ENCODE peak calls at places on chromosomes 5 and 9, in eight cellular contexts. One of them, this sample, is unnamed.

GRCh38 chr5:96087939-96088338 is 126.3 kb upstream of the ELL2 start:
- DNase-seq in type B pancreatic cell: no peak
- DNase-seq in stimulated activated naive B cell treated with anti-CD40 and anti-IgM and Interleukin-4, amounts not matched to agents 10 μg/mL and 1 μg/mL and 100 μg/mL, for 72 hours: no peak
- DNase-seq in esophagus muscularis mucosa: no peak
- DNase-seq in NCI-H69: peak; percentile 92
- DNase-seq in stimulated activated CD4-positive, alpha-beta T cell treated with anti-CD3 and anti-CD28 coated beads, Interleukin-2, amount 100 ng/mL, for 24 hours: no peak
- DNase-seq in iris pigment epithelial cell: no peak
- DNase-seq in midbrain: no peak
- DNase-seq in this sample: no peak

GRCh38 chr9:127049044-127049443 is 73.4 kb downstream of the ANGPTL2 start:
- DNase-seq in type B pancreatic cell: peak; percentile 27
- DNase-seq in stimulated activated naive B cell treated with anti-CD40 and anti-IgM and Interleukin-4, amounts not matched to agents 10 μg/mL and 1 μg/mL and 100 μg/mL, for 72 hours: peak; percentile 4
- DNase-seq in esophagus muscularis mucosa: no peak
- DNase-seq in NCI-H69: no peak
- DNase-seq in stimulated activated CD4-positive, alpha-beta T cell treated with anti-CD3 and anti-CD28 coated beads, Interleukin-2, amount 100 ng/mL, for 24 hours: no peak
- DNase-seq in iris pigment epithelial cell: peak; percentile 95
- DNase-seq in midbrain: peak; percentile 33
- DNase-seq in this sample: peak; percentile 21

GRCh38 chr5:6943197-6943596 is 230.0 kb downstream of the TENT4A start:
- DNase-seq in type B pancreatic cell: no peak
- DNase-seq in stimulated activated naive B cell treated with anti-CD40 and anti-IgM and Interleukin-4, amounts not matched to agents 10 μg/mL and 1 μg/mL and 100 μg/mL, for 72 hours: no peak
- DNase-seq in esophagus muscularis mucosa: no peak
- DNase-seq in NCI-H69: peak; percentile 9
- DNase-seq in stimulated activated CD4-positive, alpha-beta T cell treated with anti-CD3 and anti-CD28 coated beads, Interleukin-2, amount 100 ng/mL, for 24 hours: no peak
- DNase-seq in iris pigment epithelial cell: no peak
- DNase-seq in midbrain: no peak
- DNase-seq in this sample: peak; percentile 22

GRCh38 chr5:115531787-115532367 is 12.7 kb downstream of the FEM1C start:
- DNase-seq in type B pancreatic cell: no peak
- DNase-seq in stimulated activated naive B cell treated with anti-CD40 and anti-IgM and Interleukin-4, amounts not matched to agents 10 μg/mL and 1 μg/mL and 100 μg/mL, for 72 hours: no peak
- DNase-seq in esophagus muscularis mucosa: no peak
- DNase-seq in NCI-H69: peak; percentile 25
- DNase-seq in stimulated activated CD4-positive, alpha-beta T cell treated with anti-CD3 and anti-CD28 coated beads, Interleukin-2, amount 100 ng/mL, for 24 hours: no peak
- DNase-seq in iris pigment epithelial cell: no peak
- DNase-seq in midbrain: no peak
- DNase-seq in this sample: no peak

GRCh38 chr5:141618030-141618803 is 583 bp downstream of the DIAPH1 start:
- DNase-seq in type B pancreatic cell: no peak
- DNase-seq in stimulated activated naive B cell treated with anti-CD40 and anti-IgM and Interleukin-4, amounts not matched to agents 10 μg/mL and 1 μg/mL and 100 μg/mL, for 72 hours: peak; percentile 51
- DNase-seq in esophagus muscularis mucosa: no peak
- DNase-seq in NCI-H69: peak; percentile 84
- DNase-seq in stimulated activated CD4-positive, alpha-beta T cell treated with anti-CD3 and anti-CD28 coated beads, Interleukin-2, amount 100 ng/mL, for 24 hours: peak; percentile 71
- DNase-seq in iris pigment epithelial cell: no peak
- DNase-seq in midbrain: no peak
- DNase-seq in this sample: peak; percentile 85

GRCh38 chr9:107044872-107045271 is 181.9 kb downstream of the ZNF462 start:
- DNase-seq in type B pancreatic cell: no peak
- DNase-seq in stimulated activated naive B cell treated with anti-CD40 and anti-IgM and Interleukin-4, amounts not matched to agents 10 μg/mL and 1 μg/mL and 100 μg/mL, for 72 hours: no peak
- DNase-seq in esophagus muscularis mucosa: no peak
- DNase-seq in NCI-H69: peak; percentile 69
- DNase-seq in stimulated activated CD4-positive, alpha-beta T cell treated with anti-CD3 and anti-CD28 coated beads, Interleukin-2, amount 100 ng/mL, for 24 hours: peak; percentile 10
- DNase-seq in iris pigment epithelial cell: no peak
- DNase-seq in midbrain: no peak
- DNase-seq in this sample: no peak

GRCh38 chr9:125472926-125473701 is 211.5 kb downstream of the GAPVD1 start:
- DNase-seq in type B pancreatic cell: no peak
- DNase-seq in stimulated activated naive B cell treated with anti-CD40 and anti-IgM and Interleukin-4, amounts not matched to agents 10 μg/mL and 1 μg/mL and 100 μg/mL, for 72 hours: no peak
- DNase-seq in esophagus muscularis mucosa: no peak
- DNase-seq in NCI-H69: peak; percentile 45
- DNase-seq in stimulated activated CD4-positive, alpha-beta T cell treated with anti-CD3 and anti-CD28 coated beads, Interleukin-2, amount 100 ng/mL, for 24 hours: no peak
- DNase-seq in iris pigment epithelial cell: peak; percentile 88
- DNase-seq in midbrain: no peak
- DNase-seq in this sample: peak; percentile 74

GRCh38 chr9:113488490-113488889 is 25.0 kb downstream of the RGS3 start:
- DNase-seq in type B pancreatic cell: no peak
- DNase-seq in stimulated activated naive B cell treated with anti-CD40 and anti-IgM and Interleukin-4, amounts not matched to agents 10 μg/mL and 1 μg/mL and 100 μg/mL, for 72 hours: no peak
- DNase-seq in esophagus muscularis mucosa: no peak
- DNase-seq in NCI-H69: no peak
- DNase-seq in stimulated activated CD4-positive, alpha-beta T cell treated with anti-CD3 and anti-CD28 coated beads, Interleukin-2, amount 100 ng/mL, for 24 hours: no peak
- DNase-seq in iris pigment epithelial cell: no peak
- DNase-seq in midbrain: no peak
- DNase-seq in this sample: no peak

GRCh38 chr5:41874512-41875060 is 4.4 kb upstream of the OXCT1 start:
- DNase-seq in type B pancreatic cell: no peak
- DNase-seq in stimulated activated naive B cell treated with anti-CD40 and anti-IgM and Interleukin-4, amounts not matched to agents 10 μg/mL and 1 μg/mL and 100 μg/mL, for 72 hours: no peak
- DNase-seq in esophagus muscularis mucosa: no peak
- DNase-seq in NCI-H69: no peak
- DNase-seq in stimulated activated CD4-positive, alpha-beta T cell treated with anti-CD3 and anti-CD28 coated beads, Interleukin-2, amount 100 ng/mL, for 24 hours: no peak
- DNase-seq in iris pigment epithelial cell: no peak
- DNase-seq in midbrain: no peak
- DNase-seq in this sample: no peak

GRCh38 chr5:116371935-116372334 is 202.7 kb downstream of the SEMA6A start:
- DNase-seq in type B pancreatic cell: no peak
- DNase-seq in stimulated activated naive B cell treated with anti-CD40 and anti-IgM and Interleukin-4, amounts not matched to agents 10 μg/mL and 1 μg/mL and 100 μg/mL, for 72 hours: no peak
- DNase-seq in esophagus muscularis mucosa: peak; percentile 68
- DNase-seq in NCI-H69: peak; percentile 93
- DNase-seq in stimulated activated CD4-positive, alpha-beta T cell treated with anti-CD3 and anti-CD28 coated beads, Interleukin-2, amount 100 ng/mL, for 24 hours: no peak
- DNase-seq in iris pigment epithelial cell: no peak
- DNase-seq in midbrain: no peak
- DNase-seq in this sample: peak; percentile 45

GRCh38 chr5:132822650-132823480 is 7.6 kb downstream of the SHROOM1 start:
- DNase-seq in type B pancreatic cell: no peak
- DNase-seq in stimulated activated naive B cell treated with anti-CD40 and anti-IgM and Interleukin-4, amounts not matched to agents 10 μg/mL and 1 μg/mL and 100 μg/mL, for 72 hours: no peak
- DNase-seq in esophagus muscularis mucosa: no peak
- DNase-seq in NCI-H69: peak; percentile 73
- DNase-seq in stimulated activated CD4-positive, alpha-beta T cell treated with anti-CD3 and anti-CD28 coated beads, Interleukin-2, amount 100 ng/mL, for 24 hours: peak; percentile 45
- DNase-seq in iris pigment epithelial cell: no peak
- DNase-seq in midbrain: no peak
- DNase-seq in this sample: peak; percentile 90

GRCh38 chr5:13814293-13814692 is 130.2 kb downstream of the DNAH5 start:
- DNase-seq in type B pancreatic cell: no peak
- DNase-seq in stimulated activated naive B cell treated with anti-CD40 and anti-IgM and Interleukin-4, amounts not matched to agents 10 μg/mL and 1 μg/mL and 100 μg/mL, for 72 hours: no peak
- DNase-seq in esophagus muscularis mucosa: no peak
- DNase-seq in NCI-H69: no peak
- DNase-seq in stimulated activated CD4-positive, alpha-beta T cell treated with anti-CD3 and anti-CD28 coated beads, Interleukin-2, amount 100 ng/mL, for 24 hours: no peak
- DNase-seq in iris pigment epithelial cell: no peak
- DNase-seq in midbrain: no peak
- DNase-seq in this sample: no peak

GRCh38 chr5:145887217-145887616 is 14.4 kb upstream of the GRXCR2 start:
- DNase-seq in type B pancreatic cell: no peak
- DNase-seq in stimulated activated naive B cell treated with anti-CD40 and anti-IgM and Interleukin-4, amounts not matched to agents 10 μg/mL and 1 μg/mL and 100 μg/mL, for 72 hours: no peak
- DNase-seq in esophagus muscularis mucosa: no peak
- DNase-seq in NCI-H69: peak; percentile 41
- DNase-seq in stimulated activated CD4-positive, alpha-beta T cell treated with anti-CD3 and anti-CD28 coated beads, Interleukin-2, amount 100 ng/mL, for 24 hours: no peak
- DNase-seq in iris pigment epithelial cell: no peak
- DNase-seq in midbrain: no peak
- DNase-seq in this sample: peak; percentile 8

GRCh38 chr5:54895816-54896341 is 89.5 kb downstream of the ESM1 start:
- DNase-seq in type B pancreatic cell: no peak
- DNase-seq in stimulated activated naive B cell treated with anti-CD40 and anti-IgM and Interleukin-4, amounts not matched to agents 10 μg/mL and 1 μg/mL and 100 μg/mL, for 72 hours: no peak
- DNase-seq in esophagus muscularis mucosa: peak; percentile 89
- DNase-seq in NCI-H69: peak; percentile 54
- DNase-seq in stimulated activated CD4-positive, alpha-beta T cell treated with anti-CD3 and anti-CD28 coated beads, Interleukin-2, amount 100 ng/mL, for 24 hours: no peak
- DNase-seq in iris pigment epithelial cell: peak; percentile 71
- DNase-seq in midbrain: peak; percentile 59
- DNase-seq in this sample: peak; percentile 78

GRCh38 chr5:149224282-149224681 is 47.4 kb upstream of the AFAP1L1 start:
- DNase-seq in type B pancreatic cell: no peak
- DNase-seq in stimulated activated naive B cell treated with anti-CD40 and anti-IgM and Interleukin-4, amounts not matched to agents 10 μg/mL and 1 μg/mL and 100 μg/mL, for 72 hours: no peak
- DNase-seq in esophagus muscularis mucosa: no peak
- DNase-seq in NCI-H69: peak; percentile 18
- DNase-seq in stimulated activated CD4-positive, alpha-beta T cell treated with anti-CD3 and anti-CD28 coated beads, Interleukin-2, amount 100 ng/mL, for 24 hours: no peak
- DNase-seq in iris pigment epithelial cell: no peak
- DNase-seq in midbrain: no peak
- DNase-seq in this sample: no peak

GRCh38 chr5:107217721-107218130 is 453.0 kb downstream of the EFNA5 start:
- DNase-seq in type B pancreatic cell: no peak
- DNase-seq in stimulated activated naive B cell treated with anti-CD40 and anti-IgM and Interleukin-4, amounts not matched to agents 10 μg/mL and 1 μg/mL and 100 μg/mL, for 72 hours: no peak
- DNase-seq in esophagus muscularis mucosa: no peak
- DNase-seq in NCI-H69: peak; percentile 31
- DNase-seq in stimulated activated CD4-positive, alpha-beta T cell treated with anti-CD3 and anti-CD28 coated beads, Interleukin-2, amount 100 ng/mL, for 24 hours: no peak
- DNase-seq in iris pigment epithelial cell: no peak
- DNase-seq in midbrain: peak; percentile 19
- DNase-seq in this sample: no peak

GRCh38 chr9:124010665-124011321 is 775 bp upstream of the LHX2 start:
- DNase-seq in type B pancreatic cell: no peak
- DNase-seq in stimulated activated naive B cell treated with anti-CD40 and anti-IgM and Interleukin-4, amounts not matched to agents 10 μg/mL and 1 μg/mL and 100 μg/mL, for 72 hours: no peak
- DNase-seq in esophagus muscularis mucosa: no peak
- DNase-seq in NCI-H69: peak; percentile 46
- DNase-seq in stimulated activated CD4-positive, alpha-beta T cell treated with anti-CD3 and anti-CD28 coated beads, Interleukin-2, amount 100 ng/mL, for 24 hours: no peak
- DNase-seq in iris pigment epithelial cell: no peak
- DNase-seq in midbrain: no peak
- DNase-seq in this sample: peak; percentile 67

GRCh38 chr9:124839612-124840299 is 13.5 kb upstream of the WDR38 start:
- DNase-seq in type B pancreatic cell: no peak
- DNase-seq in stimulated activated naive B cell treated with anti-CD40 and anti-IgM and Interleukin-4, amounts not matched to agents 10 μg/mL and 1 μg/mL and 100 μg/mL, for 72 hours: no peak
- DNase-seq in esophagus muscularis mucosa: no peak
- DNase-seq in NCI-H69: peak; percentile 89
- DNase-seq in stimulated activated CD4-positive, alpha-beta T cell treated with anti-CD3 and anti-CD28 coated beads, Interleukin-2, amount 100 ng/mL, for 24 hours: no peak
- DNase-seq in iris pigment epithelial cell: peak; percentile 28
- DNase-seq in midbrain: no peak
- DNase-seq in this sample: peak; percentile 66

GRCh38 chr9:113598451-113598850 is 134.9 kb downstream of the RGS3 start:
- DNase-seq in type B pancreatic cell: no peak
- DNase-seq in stimulated activated naive B cell treated with anti-CD40 and anti-IgM and Interleukin-4, amounts not matched to agents 10 μg/mL and 1 μg/mL and 100 μg/mL, for 72 hours: no peak
- DNase-seq in esophagus muscularis mucosa: no peak
- DNase-seq in NCI-H69: no peak
- DNase-seq in stimulated activated CD4-positive, alpha-beta T cell treated with anti-CD3 and anti-CD28 coated beads, Interleukin-2, amount 100 ng/mL, for 24 hours: no peak
- DNase-seq in iris pigment epithelial cell: no peak
- DNase-seq in midbrain: no peak
- DNase-seq in this sample: no peak

GRCh38 chr5:72465601-72466563 is 41.3 kb downstream of the ZNF366 start:
- DNase-seq in type B pancreatic cell: no peak
- DNase-seq in stimulated activated naive B cell treated with anti-CD40 and anti-IgM and Interleukin-4, amounts not matched to agents 10 μg/mL and 1 μg/mL and 100 μg/mL, for 72 hours: peak; percentile 49
- DNase-seq in esophagus muscularis mucosa: no peak
- DNase-seq in NCI-H69: no peak
- DNase-seq in stimulated activated CD4-positive, alpha-beta T cell treated with anti-CD3 and anti-CD28 coated beads, Interleukin-2, amount 100 ng/mL, for 24 hours: no peak
- DNase-seq in iris pigment epithelial cell: peak; percentile 84
- DNase-seq in midbrain: no peak
- DNase-seq in this sample: no peak

GRCh38 chr5:158845941-158846340 is 253.8 kb downstream of the EBF1 start:
- DNase-seq in type B pancreatic cell: no peak
- DNase-seq in stimulated activated naive B cell treated with anti-CD40 and anti-IgM and Interleukin-4, amounts not matched to agents 10 μg/mL and 1 μg/mL and 100 μg/mL, for 72 hours: no peak
- DNase-seq in esophagus muscularis mucosa: peak; percentile 31
- DNase-seq in NCI-H69: no peak
- DNase-seq in stimulated activated CD4-positive, alpha-beta T cell treated with anti-CD3 and anti-CD28 coated beads, Interleukin-2, amount 100 ng/mL, for 24 hours: no peak
- DNase-seq in iris pigment epithelial cell: no peak
- DNase-seq in midbrain: no peak
- DNase-seq in this sample: no peak

GRCh38 chr5:74233571-74233970 is 407.0 kb downstream of the ENC1 start:
- DNase-seq in type B pancreatic cell: no peak
- DNase-seq in stimulated activated naive B cell treated with anti-CD40 and anti-IgM and Interleukin-4, amounts not matched to agents 10 μg/mL and 1 μg/mL and 100 μg/mL, for 72 hours: no peak
- DNase-seq in esophagus muscularis mucosa: no peak
- DNase-seq in NCI-H69: no peak
- DNase-seq in stimulated activated CD4-positive, alpha-beta T cell treated with anti-CD3 and anti-CD28 coated beads, Interleukin-2, amount 100 ng/mL, for 24 hours: no peak
- DNase-seq in iris pigment epithelial cell: peak; percentile 60
- DNase-seq in midbrain: no peak
- DNase-seq in this sample: no peak

GRCh38 chr5:79122963-79123362 is 11.4 kb downstream of the BHMT start:
- DNase-seq in type B pancreatic cell: no peak
- DNase-seq in stimulated activated naive B cell treated with anti-CD40 and anti-IgM and Interleukin-4, amounts not matched to agents 10 μg/mL and 1 μg/mL and 100 μg/mL, for 72 hours: no peak
- DNase-seq in esophagus muscularis mucosa: no peak
- DNase-seq in NCI-H69: no peak
- DNase-seq in stimulated activated CD4-positive, alpha-beta T cell treated with anti-CD3 and anti-CD28 coated beads, Interleukin-2, amount 100 ng/mL, for 24 hours: no peak
- DNase-seq in iris pigment epithelial cell: no peak
- DNase-seq in midbrain: no peak
- DNase-seq in this sample: no peak

GRCh38 chr9:15221746-15222145 is 85.3 kb downstream of the TTC39B start:
- DNase-seq in type B pancreatic cell: no peak
- DNase-seq in stimulated activated naive B cell treated with anti-CD40 and anti-IgM and Interleukin-4, amounts not matched to agents 10 μg/mL and 1 μg/mL and 100 μg/mL, for 72 hours: no peak
- DNase-seq in esophagus muscularis mucosa: no peak
- DNase-seq in NCI-H69: no peak
- DNase-seq in stimulated activated CD4-positive, alpha-beta T cell treated with anti-CD3 and anti-CD28 coated beads, Interleukin-2, amount 100 ng/mL, for 24 hours: no peak
- DNase-seq in iris pigment epithelial cell: no peak
- DNase-seq in midbrain: no peak
- DNase-seq in this sample: no peak

GRCh38 chr9:126439402-126439765 is 112.8 kb downstream of the MVB12B start:
- DNase-seq in type B pancreatic cell: no peak
- DNase-seq in stimulated activated naive B cell treated with anti-CD40 and anti-IgM and Interleukin-4, amounts not matched to agents 10 μg/mL and 1 μg/mL and 100 μg/mL, for 72 hours: no peak
- DNase-seq in esophagus muscularis mucosa: no peak
- DNase-seq in NCI-H69: no peak
- DNase-seq in stimulated activated CD4-positive, alpha-beta T cell treated with anti-CD3 and anti-CD28 coated beads, Interleukin-2, amount 100 ng/mL, for 24 hours: no peak
- DNase-seq in iris pigment epithelial cell: peak; percentile 83
- DNase-seq in midbrain: no peak
- DNase-seq in this sample: no peak

GRCh38 chr9:93064392-93065124 is 6.1 kb downstream of the SUSD3 start:
- DNase-seq in type B pancreatic cell: no peak
- DNase-seq in stimulated activated naive B cell treated with anti-CD40 and anti-IgM and Interleukin-4, amounts not matched to agents 10 μg/mL and 1 μg/mL and 100 μg/mL, for 72 hours: peak; percentile 79
- DNase-seq in esophagus muscularis mucosa: no peak
- DNase-seq in NCI-H69: no peak
- DNase-seq in stimulated activated CD4-positive, alpha-beta T cell treated with anti-CD3 and anti-CD28 coated beads, Interleukin-2, amount 100 ng/mL, for 24 hours: peak; percentile 83
- DNase-seq in iris pigment epithelial cell: peak; percentile 18
- DNase-seq in midbrain: no peak
- DNase-seq in this sample: peak; percentile 55

GRCh38 chr5:136020383-136021015 is 8.3 kb upstream of the TGFBI start:
- DNase-seq in type B pancreatic cell: no peak
- DNase-seq in stimulated activated naive B cell treated with anti-CD40 and anti-IgM and Interleukin-4, amounts not matched to agents 10 μg/mL and 1 μg/mL and 100 μg/mL, for 72 hours: no peak
- DNase-seq in esophagus muscularis mucosa: no peak
- DNase-seq in NCI-H69: no peak
- DNase-seq in stimulated activated CD4-positive, alpha-beta T cell treated with anti-CD3 and anti-CD28 coated beads, Interleukin-2, amount 100 ng/mL, for 24 hours: no peak
- DNase-seq in iris pigment epithelial cell: peak; percentile 98
- DNase-seq in midbrain: no peak
- DNase-seq in this sample: peak; percentile 38

GRCh38 chr9:116541402-116541801 is 145.7 kb upstream of the TRIM32 start:
- DNase-seq in type B pancreatic cell: no peak
- DNase-seq in stimulated activated naive B cell treated with anti-CD40 and anti-IgM and Interleukin-4, amounts not matched to agents 10 μg/mL and 1 μg/mL and 100 μg/mL, for 72 hours: no peak
- DNase-seq in esophagus muscularis mucosa: peak; percentile 39
- DNase-seq in NCI-H69: peak; percentile 26
- DNase-seq in stimulated activated CD4-positive, alpha-beta T cell treated with anti-CD3 and anti-CD28 coated beads, Interleukin-2, amount 100 ng/mL, for 24 hours: no peak
- DNase-seq in iris pigment epithelial cell: no peak
- DNase-seq in midbrain: no peak
- DNase-seq in this sample: no peak

GRCh38 chr5:90746119-90746518 is 187.5 kb downstream of the ADGRV1 start:
- DNase-seq in type B pancreatic cell: no peak
- DNase-seq in stimulated activated naive B cell treated with anti-CD40 and anti-IgM and Interleukin-4, amounts not matched to agents 10 μg/mL and 1 μg/mL and 100 μg/mL, for 72 hours: no peak
- DNase-seq in esophagus muscularis mucosa: no peak
- DNase-seq in NCI-H69: no peak
- DNase-seq in stimulated activated CD4-positive, alpha-beta T cell treated with anti-CD3 and anti-CD28 coated beads, Interleukin-2, amount 100 ng/mL, for 24 hours: no peak
- DNase-seq in iris pigment epithelial cell: no peak
- DNase-seq in midbrain: no peak
- DNase-seq in this sample: no peak

GRCh38 chr9:128208943-128209695 is 5.9 kb downstream of the DNM1 start:
- DNase-seq in type B pancreatic cell: no peak
- DNase-seq in stimulated activated naive B cell treated with anti-CD40 and anti-IgM and Interleukin-4, amounts not matched to agents 10 μg/mL and 1 μg/mL and 100 μg/mL, for 72 hours: no peak
- DNase-seq in esophagus muscularis mucosa: no peak
- DNase-seq in NCI-H69: peak; percentile 72
- DNase-seq in stimulated activated CD4-positive, alpha-beta T cell treated with anti-CD3 and anti-CD28 coated beads, Interleukin-2, amount 100 ng/mL, for 24 hours: no peak
- DNase-seq in iris pigment epithelial cell: no peak
- DNase-seq in midbrain: no peak
- DNase-seq in this sample: peak; percentile 80

GRCh38 chr5:150377964-150378694 is 20.6 kb downstream of the TCOF1 start:
- DNase-seq in type B pancreatic cell: no peak
- DNase-seq in stimulated activated naive B cell treated with anti-CD40 and anti-IgM and Interleukin-4, amounts not matched to agents 10 μg/mL and 1 μg/mL and 100 μg/mL, for 72 hours: no peak
- DNase-seq in esophagus muscularis mucosa: no peak
- DNase-seq in NCI-H69: no peak
- DNase-seq in stimulated activated CD4-positive, alpha-beta T cell treated with anti-CD3 and anti-CD28 coated beads, Interleukin-2, amount 100 ng/mL, for 24 hours: no peak
- DNase-seq in iris pigment epithelial cell: peak; percentile 97
- DNase-seq in midbrain: no peak
- DNase-seq in this sample: peak; percentile 18

GRCh38 chr9:133711428-133712220 is 26.5 kb downstream of the SARDH start:
- DNase-seq in type B pancreatic cell: no peak
- DNase-seq in stimulated activated naive B cell treated with anti-CD40 and anti-IgM and Interleukin-4, amounts not matched to agents 10 μg/mL and 1 μg/mL and 100 μg/mL, for 72 hours: no peak
- DNase-seq in esophagus muscularis mucosa: no peak
- DNase-seq in NCI-H69: no peak
- DNase-seq in stimulated activated CD4-positive, alpha-beta T cell treated with anti-CD3 and anti-CD28 coated beads, Interleukin-2, amount 100 ng/mL, for 24 hours: no peak
- DNase-seq in iris pigment epithelial cell: peak; percentile 78
- DNase-seq in midbrain: no peak
- DNase-seq in this sample: no peak

GRCh38 chr9:128159073-128159783 is 837 bp upstream of the BBLN start:
- DNase-seq in type B pancreatic cell: no peak
- DNase-seq in stimulated activated naive B cell treated with anti-CD40 and anti-IgM and Interleukin-4, amounts not matched to agents 10 μg/mL and 1 μg/mL and 100 μg/mL, for 72 hours: peak; percentile 36
- DNase-seq in esophagus muscularis mucosa: no peak
- DNase-seq in NCI-H69: no peak
- DNase-seq in stimulated activated CD4-positive, alpha-beta T cell treated with anti-CD3 and anti-CD28 coated beads, Interleukin-2, amount 100 ng/mL, for 24 hours: peak; percentile 46
- DNase-seq in iris pigment epithelial cell: no peak
- DNase-seq in midbrain: no peak
- DNase-seq in this sample: no peak

GRCh38 chr5:78269088-78269703 is 25.3 kb downstream of the AP3B1 start:
- DNase-seq in type B pancreatic cell: no peak
- DNase-seq in stimulated activated naive B cell treated with anti-CD40 and anti-IgM and Interleukin-4, amounts not matched to agents 10 μg/mL and 1 μg/mL and 100 μg/mL, for 72 hours: no peak
- DNase-seq in esophagus muscularis mucosa: no peak
- DNase-seq in NCI-H69: peak; percentile 49
- DNase-seq in stimulated activated CD4-positive, alpha-beta T cell treated with anti-CD3 and anti-CD28 coated beads, Interleukin-2, amount 100 ng/mL, for 24 hours: no peak
- DNase-seq in iris pigment epithelial cell: peak; percentile 9
- DNase-seq in midbrain: no peak
- DNase-seq in this sample: peak; percentile 22